ENCODE peak calls at places on chromosomes 6 and 20, in nine cellular contexts. One of them, this sample, is unnamed.

GRCh38 chr6:151765444-151765886 is 42.0 kb upstream of the ESR1 start:
- DNase-seq in AG09319: peak; percentile 65
- DNase-seq in head of caudate nucleus: peak; percentile 70
- DNase-seq in EL: peak; percentile 77
- DNase-seq in ELR: peak; percentile 75
- DNase-seq in activated T-cell treated with anti-CD3 and anti-CD28 coated beads for 1 hour: no peak
- DNase-seq in adrenal gland: peak; percentile 69
- DNase-seq in GM06990: peak; percentile 26
- DNase-seq in lower lobe of right lung: no peak
- DNase-seq in this sample: no peak

GRCh38 chr6:135189344-135189743 is 8.2 kb downstream of the MYB start:
- DNase-seq in ELR: no peak
- DNase-seq in EL: peak; percentile 25
- DNase-seq in GM06990: no peak
- DNase-seq in AG09319: no peak
- DNase-seq in activated T-cell treated with anti-CD3 and anti-CD28 coated beads for 1 hour: no peak
- DNase-seq in adrenal gland: no peak
- DNase-seq in head of caudate nucleus: no peak
- DNase-seq in lower lobe of right lung: no peak
- DNase-seq in this sample: no peak

GRCh38 chr6:131764350-131764749 is 43.5 kb upstream of the ENPP1 start:
- DNase-seq in EL: no peak
- DNase-seq in head of caudate nucleus: no peak
- DNase-seq in ELR: no peak
- DNase-seq in adrenal gland: no peak
- DNase-seq in activated T-cell treated with anti-CD3 and anti-CD28 coated beads for 1 hour: no peak
- DNase-seq in lower lobe of right lung: no peak
- DNase-seq in GM06990: no peak
- DNase-seq in AG09319: no peak
- DNase-seq in this sample: no peak

GRCh38 chr6:166032366-166033171 is 135.1 kb downstream of the TBXT start:
- DNase-seq in ELR: peak; percentile 85
- DNase-seq in activated T-cell treated with anti-CD3 and anti-CD28 coated beads for 1 hour: no peak
- DNase-seq in AG09319: peak; percentile 63
- DNase-seq in EL: peak; percentile 88
- DNase-seq in GM06990: no peak
- DNase-seq in adrenal gland: no peak
- DNase-seq in lower lobe of right lung: no peak
- DNase-seq in head of caudate nucleus: no peak
- DNase-seq in this sample: no peak

GRCh38 chr20:62352402-62353288 is 14.5 kb downstream of the LAMA5 start:
- DNase-seq in ELR: no peak
- DNase-seq in activated T-cell treated with anti-CD3 and anti-CD28 coated beads for 1 hour: no peak
- DNase-seq in lower lobe of right lung: no peak
- DNase-seq in adrenal gland: peak; percentile 81
- DNase-seq in head of caudate nucleus: peak; percentile 67
- DNase-seq in EL: no peak
- DNase-seq in AG09319: no peak
- DNase-seq in GM06990: no peak
- DNase-seq in this sample: peak; percentile 92

GRCh38 chr6:156689656-156690055 is 87.5 kb upstream of the ARID1B start:
- DNase-seq in AG09319: no peak
- DNase-seq in ELR: no peak
- DNase-seq in lower lobe of right lung: no peak
- DNase-seq in head of caudate nucleus: peak; percentile 18
- DNase-seq in activated T-cell treated with anti-CD3 and anti-CD28 coated beads for 1 hour: no peak
- DNase-seq in GM06990: no peak
- DNase-seq in EL: no peak
- DNase-seq in adrenal gland: no peak
- DNase-seq in this sample: no peak

GRCh38 chr20:59650418-59650817 is 46.1 kb downstream of the PHACTR3 start:
- DNase-seq in lower lobe of right lung: no peak
- DNase-seq in activated T-cell treated with anti-CD3 and anti-CD28 coated beads for 1 hour: no peak
- DNase-seq in ELR: no peak
- DNase-seq in AG09319: no peak
- DNase-seq in head of caudate nucleus: no peak
- DNase-seq in GM06990: no peak
- DNase-seq in adrenal gland: no peak
- DNase-seq in EL: no peak
- DNase-seq in this sample: no peak

GRCh38 chr20:63572788-63573738 is 976 bp downstream of the HELZ2 start:
- DNase-seq in GM06990: no peak
- DNase-seq in activated T-cell treated with anti-CD3 and anti-CD28 coated beads for 1 hour: no peak
- DNase-seq in head of caudate nucleus: no peak
- DNase-seq in adrenal gland: no peak
- DNase-seq in AG09319: no peak
- DNase-seq in ELR: peak; percentile 32
- DNase-seq in lower lobe of right lung: no peak
- DNase-seq in EL: no peak
- DNase-seq in this sample: no peak

GRCh38 chr20:9068896-9069663 is at the start of gene PLCB4:
- DNase-seq in adrenal gland: peak; percentile 32
- DNase-seq in ELR: peak; percentile 81
- DNase-seq in AG09319: no peak
- DNase-seq in EL: peak; percentile 76
- DNase-seq in head of caudate nucleus: peak; percentile 21
- DNase-seq in activated T-cell treated with anti-CD3 and anti-CD28 coated beads for 1 hour: no peak
- DNase-seq in lower lobe of right lung: peak; percentile 56
- DNase-seq in GM06990: no peak
- DNase-seq in this sample: peak; percentile 86

GRCh38 chr6:81262656-81263055 is 489.8 kb downstream of the TENT5A start:
- DNase-seq in lower lobe of right lung: peak; percentile 37
- DNase-seq in head of caudate nucleus: no peak
- DNase-seq in ELR: no peak
- DNase-seq in EL: no peak
- DNase-seq in AG09319: no peak
- DNase-seq in adrenal gland: no peak
- DNase-seq in GM06990: no peak
- DNase-seq in activated T-cell treated with anti-CD3 and anti-CD28 coated beads for 1 hour: no peak
- DNase-seq in this sample: no peak

GRCh38 chr6:135423649-135424128 is 73.9 kb downstream of the AHI1 start:
- DNase-seq in GM06990: peak; percentile 40
- DNase-seq in adrenal gland: no peak
- DNase-seq in head of caudate nucleus: no peak
- DNase-seq in activated T-cell treated with anti-CD3 and anti-CD28 coated beads for 1 hour: no peak
- DNase-seq in EL: peak; percentile 48
- DNase-seq in lower lobe of right lung: no peak
- DNase-seq in AG09319: peak; percentile 3
- DNase-seq in ELR: peak; percentile 65
- DNase-seq in this sample: no peak

GRCh38 chr6:106508836-106509235 is 120.5 kb downstream of the RTN4IP1 start:
- DNase-seq in adrenal gland: no peak
- DNase-seq in EL: no peak
- DNase-seq in GM06990: no peak
- DNase-seq in lower lobe of right lung: no peak
- DNase-seq in activated T-cell treated with anti-CD3 and anti-CD28 coated beads for 1 hour: no peak
- DNase-seq in AG09319: no peak
- DNase-seq in head of caudate nucleus: no peak
- DNase-seq in ELR: no peak
- DNase-seq in this sample: no peak

GRCh38 chr20:50267041-50267865 is 76.6 kb downstream of the CEBPB start:
- DNase-seq in adrenal gland: no peak
- DNase-seq in EL: peak; percentile 39
- DNase-seq in ELR: peak; percentile 34
- DNase-seq in GM06990: no peak
- DNase-seq in lower lobe of right lung: peak; percentile 85
- DNase-seq in AG09319: peak; percentile 56
- DNase-seq in head of caudate nucleus: no peak
- DNase-seq in activated T-cell treated with anti-CD3 and anti-CD28 coated beads for 1 hour: no peak
- DNase-seq in this sample: peak; percentile 92

GRCh38 chr6:24494726-24495515 is at the start of gene ALDH5A1:
- DNase-seq in activated T-cell treated with anti-CD3 and anti-CD28 coated beads for 1 hour: peak; percentile 63
- DNase-seq in AG09319: no peak
- DNase-seq in head of caudate nucleus: peak; percentile 89
- DNase-seq in lower lobe of right lung: peak; percentile 82
- DNase-seq in adrenal gland: peak; percentile 60
- DNase-seq in ELR: peak; percentile 57
- DNase-seq in EL: peak; percentile 65
- DNase-seq in GM06990: peak; percentile 86
- DNase-seq in this sample: no peak

GRCh38 chr6:17851001-17851719 is 136.3 kb downstream of the KIF13A start:
- DNase-seq in EL: peak; percentile 9
- DNase-seq in lower lobe of right lung: no peak
- DNase-seq in activated T-cell treated with anti-CD3 and anti-CD28 coated beads for 1 hour: no peak
- DNase-seq in ELR: no peak
- DNase-seq in GM06990: no peak
- DNase-seq in adrenal gland: no peak
- DNase-seq in AG09319: no peak
- DNase-seq in head of caudate nucleus: no peak
- DNase-seq in this sample: no peak

GRCh38 chr20:36208257-36208656 is 28.0 kb upstream of the AAR2 start:
- DNase-seq in lower lobe of right lung: no peak
- DNase-seq in GM06990: no peak
- DNase-seq in adrenal gland: no peak
- DNase-seq in activated T-cell treated with anti-CD3 and anti-CD28 coated beads for 1 hour: no peak
- DNase-seq in ELR: no peak
- DNase-seq in EL: no peak
- DNase-seq in AG09319: no peak
- DNase-seq in head of caudate nucleus: no peak
- DNase-seq in this sample: peak; percentile 73

GRCh38 chr6:108789475-108789874 is 58.7 kb upstream of the ARMC2 start:
- DNase-seq in AG09319: no peak
- DNase-seq in activated T-cell treated with anti-CD3 and anti-CD28 coated beads for 1 hour: no peak
- DNase-seq in lower lobe of right lung: no peak
- DNase-seq in head of caudate nucleus: no peak
- DNase-seq in adrenal gland: no peak
- DNase-seq in GM06990: no peak
- DNase-seq in EL: no peak
- DNase-seq in ELR: no peak
- DNase-seq in this sample: no peak

GRCh38 chr20:4484431-4485057 is 237.2 kb upstream of the PRND start:
- DNase-seq in ELR: no peak
- DNase-seq in GM06990: no peak
- DNase-seq in activated T-cell treated with anti-CD3 and anti-CD28 coated beads for 1 hour: no peak
- DNase-seq in EL: no peak
- DNase-seq in AG09319: no peak
- DNase-seq in head of caudate nucleus: no peak
- DNase-seq in adrenal gland: no peak
- DNase-seq in lower lobe of right lung: no peak
- DNase-seq in this sample: no peak

GRCh38 chr20:56222945-56223344 is 25.6 kb upstream of the MC3R start:
- DNase-seq in ELR: peak; percentile 48
- DNase-seq in lower lobe of right lung: no peak
- DNase-seq in EL: peak; percentile 15
- DNase-seq in GM06990: no peak
- DNase-seq in AG09319: no peak
- DNase-seq in adrenal gland: no peak
- DNase-seq in activated T-cell treated with anti-CD3 and anti-CD28 coated beads for 1 hour: no peak
- DNase-seq in head of caudate nucleus: no peak
- DNase-seq in this sample: no peak

GRCh38 chr6:48978016-48978415 is 485.0 kb downstream of the MMUT start:
- DNase-seq in GM06990: no peak
- DNase-seq in ELR: peak; percentile 81
- DNase-seq in adrenal gland: no peak
- DNase-seq in EL: no peak
- DNase-seq in activated T-cell treated with anti-CD3 and anti-CD28 coated beads for 1 hour: no peak
- DNase-seq in head of caudate nucleus: no peak
- DNase-seq in lower lobe of right lung: no peak
- DNase-seq in AG09319: no peak
- DNase-seq in this sample: no peak

GRCh38 chr6:27332692-27333641 is 20.9 kb upstream of the POM121L2 start:
- DNase-seq in AG09319: peak; percentile 36
- DNase-seq in activated T-cell treated with anti-CD3 and anti-CD28 coated beads for 1 hour: peak; percentile 23
- DNase-seq in head of caudate nucleus: peak; percentile 66
- DNase-seq in EL: peak; percentile 78
- DNase-seq in GM06990: peak; percentile 46
- DNase-seq in adrenal gland: no peak
- DNase-seq in lower lobe of right lung: no peak
- DNase-seq in ELR: peak; percentile 87
- DNase-seq in this sample: peak; percentile 73

GRCh38 chr20:37911838-37912273 is 8.9 kb downstream of the VSTM2L start:
- DNase-seq in ELR: peak; percentile 65
- DNase-seq in lower lobe of right lung: no peak
- DNase-seq in EL: peak; percentile 68
- DNase-seq in AG09319: peak; percentile 15
- DNase-seq in GM06990: peak; percentile 44
- DNase-seq in activated T-cell treated with anti-CD3 and anti-CD28 coated beads for 1 hour: no peak
- DNase-seq in head of caudate nucleus: no peak
- DNase-seq in adrenal gland: no peak
- DNase-seq in this sample: no peak

GRCh38 chr6:79798841-79799240 is 148.5 kb downstream of the ELOVL4 start:
- DNase-seq in adrenal gland: no peak
- DNase-seq in EL: no peak
- DNase-seq in lower lobe of right lung: no peak
- DNase-seq in GM06990: no peak
- DNase-seq in head of caudate nucleus: no peak
- DNase-seq in ELR: no peak
- DNase-seq in activated T-cell treated with anti-CD3 and anti-CD28 coated beads for 1 hour: no peak
- DNase-seq in AG09319: no peak
- DNase-seq in this sample: no peak

GRCh38 chr6:124742971-124743370 is 219.3 kb upstream of the RNF217 start:
- DNase-seq in head of caudate nucleus: no peak
- DNase-seq in AG09319: no peak
- DNase-seq in activated T-cell treated with anti-CD3 and anti-CD28 coated beads for 1 hour: no peak
- DNase-seq in ELR: no peak
- DNase-seq in GM06990: no peak
- DNase-seq in adrenal gland: no peak
- DNase-seq in EL: peak; percentile 1
- DNase-seq in lower lobe of right lung: no peak
- DNase-seq in this sample: peak; percentile 51